ENCODE peak calls at places on chromosomes 16 and 17, in six cellular contexts. X is suprapubic skin, H is heart right ventricle, T is HFF-Myc, M is endodermal cell, U is thoracic aorta. N is an unnamed sample.
A peak's percentile ranks its signal among the peaks of the same experiment; 100 is the strongest.

GRCh38 chr17:15122857-15123256 is 142.3 kb downstream of the PMP22 start:
- DNase-seq in T (no peak), X (no peak), H (no peak), M (no peak), U (no peak), N (no peak)

GRCh38 chr16:73095885-73096341 is 48.0 kb upstream of the ZFHX3 start:
- DNase-seq in M (no peak), U (no peak), X (no peak), H (no peak), T (no peak), N (no peak)

GRCh38 chr16:1884155-1884760 is 12.3 kb upstream of the MEIOB start:
- DNase-seq in H (no peak), T (no peak), U (no peak), X (no peak), M (no peak), N (peak; percentile 64)

GRCh38 chr17:28346746-28347246 is 10.5 kb downstream of the POLDIP2 start:
- DNase-seq in T (no peak), M (peak; percentile 73), X (no peak), H (no peak), U (no peak), N (no peak)

GRCh38 chr16:16092925-16093624 is 130.2 kb downstream of the ABCC6 start:
- DNase-seq in X (no peak), M (no peak), T (no peak), U (no peak), H (no peak), N (no peak)

GRCh38 chr17:18356624-18357023 is 6.7 kb downstream of the SHMT1 start:
- DNase-seq in U (no peak), X (no peak), M (no peak), H (no peak), T (no peak), N (no peak)

GRCh38 chr16:80899804-80900592 is 95.6 kb upstream of the CDYL2 start:
- DNase-seq in X (peak; percentile 88), U (peak; percentile 82), M (peak; percentile 20), H (peak; percentile 87), T (peak; percentile 11), N (peak; percentile 7)

GRCh38 chr16:7508656-7509055 is 176.0 kb downstream of the RBFOX1 start:
- DNase-seq in H (no peak), X (no peak), T (no peak), M (no peak), U (no peak), N (no peak)

GRCh38 chr17:19248923-19249574 is 11.9 kb downstream of the EPN2 start:
- DNase-seq in X (no peak), M (no peak), U (no peak), H (peak; percentile 40), T (peak; percentile 33), N (peak; percentile 64)

DNA sequence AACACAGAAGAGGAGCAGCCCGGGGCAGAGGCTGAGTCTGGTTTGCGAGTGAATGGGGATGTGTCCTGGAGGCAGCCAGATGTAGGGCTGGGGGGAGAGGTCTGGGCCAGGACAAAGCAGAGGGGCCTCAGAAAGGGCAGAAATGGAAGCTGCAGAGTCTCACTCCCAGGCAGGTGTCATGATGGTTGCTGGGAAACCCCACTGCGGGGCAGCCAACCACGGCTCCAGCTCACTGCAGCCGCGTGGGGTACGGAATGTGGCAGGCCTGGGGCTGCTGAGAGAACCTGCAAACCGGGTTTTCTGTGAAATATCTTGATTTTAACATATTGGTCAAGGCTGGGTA is 57.8 kb downstream of the PRMT7 start:
- DNase-seq in U (no peak), M (no peak), H (no peak), X (no peak), T (no peak), N (no peak)
- H3K4me3 ChIP-seq in U (no peak overlapping the region), M (no peak overlapping the region), H (no peak overlapping the region), X (no peak overlapping the region), T (no peak overlapping the region), N (no peak overlapping the region)

GRCh38 chr17:74757502-74757901 is 9.1 kb downstream of the NHERF1 start:
- DNase-seq in T (no peak), H (peak; percentile 63), M (no peak), X (no peak), U (no peak), N (peak; percentile 63)
- H3K4me3 ChIP-seq in T (no peak overlapping the region), H (no peak overlapping the region), M (no peak overlapping the region), X (peak overlapping the region; percentile 28), U (no peak overlapping the region), N (peak overlapping the region; percentile 30)

GRCh38 chr17:36807496-36808180 is 129.6 kb upstream of the LHX1 start:
- DNase-seq in T (no peak), X (no peak), U (no peak), H (no peak), M (peak; percentile 80), N (no peak)
- H3K4me3 ChIP-seq in T (no peak overlapping the region), X (no peak overlapping the region), U (no peak overlapping the region), H (no peak overlapping the region), M (peak overlapping the region; percentile 69), N (no peak overlapping the region)

DNA sequence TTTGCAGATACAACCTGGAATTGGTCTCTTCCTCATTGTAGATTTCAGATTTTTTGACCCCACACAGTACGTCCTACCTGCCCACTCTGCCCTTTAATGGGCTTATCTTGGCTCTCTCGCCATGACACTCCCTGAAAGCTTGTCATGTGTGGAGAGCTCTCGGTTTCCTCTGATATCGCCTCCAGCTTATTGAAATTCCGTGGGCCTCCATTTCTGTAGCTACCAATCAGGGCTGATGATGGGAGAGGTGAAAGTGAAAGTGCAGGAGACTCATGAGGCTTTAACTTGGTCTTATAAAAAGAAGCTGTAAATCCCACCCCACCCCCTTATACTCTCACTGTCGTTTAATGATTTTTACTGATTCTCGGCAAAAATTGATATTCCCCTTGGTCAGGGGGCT is 17.7 kb downstream of the HOXB1 start:
- DNase-seq in H (no peak), U (no peak), M (peak; percentile 51), X (no peak), T (no peak), N (no peak)
- H3K4me3 ChIP-seq in H (no peak overlapping the region), U (no peak overlapping the region), M (no peak overlapping the region), X (no peak overlapping the region), T (no peak overlapping the region), N (no peak overlapping the region)

DNA sequence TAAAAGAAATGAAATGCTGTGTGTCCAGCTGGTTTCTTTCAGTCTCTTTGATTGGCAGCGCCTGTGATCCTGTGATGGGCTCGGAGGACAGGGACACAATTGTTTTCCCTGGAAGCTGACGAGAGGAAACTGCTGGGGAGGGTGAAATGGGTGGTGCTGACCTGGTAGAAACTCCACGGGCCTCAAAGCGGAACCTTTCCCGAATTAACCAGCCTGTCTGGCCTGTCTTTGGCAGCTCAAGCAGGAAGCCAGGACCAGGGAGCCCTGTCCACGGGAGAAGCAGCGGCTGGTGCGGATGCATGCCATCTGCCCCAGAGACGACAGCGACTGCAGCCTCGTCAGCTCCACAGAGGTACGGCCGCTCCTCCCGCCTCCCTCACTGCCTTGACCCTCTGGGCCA is 22.4 kb downstream of the CARD14 start:
- DNase-seq in T (no peak), H (no peak), X (no peak), M (no peak), U (no peak), N (peak; percentile 57)
- H3K4me3 ChIP-seq in T (no peak overlapping the region), H (peak overlapping the region; percentile 8), X (peak overlapping the region; percentile 30), M (no peak overlapping the region), U (peak overlapping the region; percentile 3), N (peak overlapping the region; percentile 7)

GRCh38 chr17:4204676-4205075 is 59.1 kb downstream of the ANKFY1 start:
- DNase-seq in T (peak; percentile 22), H (no peak), X (no peak), U (no peak), M (no peak), N (no peak)
- H3K4me3 ChIP-seq in T (no peak overlapping the region), H (no peak overlapping the region), X (no peak overlapping the region), U (peak overlapping the region; percentile 47), M (no peak overlapping the region), N (no peak overlapping the region)

GRCh38 chr16:53435066-53435688 is 906 bp downstream of the RBL2 start:
- DNase-seq in T (peak; percentile 57), U (peak; percentile 59), M (peak; percentile 83), H (peak; percentile 45), X (peak; percentile 86), N (peak; percentile 87)
- H3K4me3 ChIP-seq in T (peak overlapping the region; percentile 93), U (peak overlapping the region; percentile 99), M (peak overlapping the region; percentile 83), H (peak overlapping the region; percentile 100), X (peak overlapping the region; percentile 97), N (peak overlapping the region; percentile 86)

GRCh38 chr16:58235663-58236062 is 37.8 kb upstream of the CSNK2A2 start:
- DNase-seq in T (no peak), H (no peak), M (no peak), U (no peak), X (no peak), N (no peak)
- H3K4me3 ChIP-seq in T (no peak overlapping the region), H (peak overlapping the region; percentile 49), M (peak overlapping the region; percentile 74), U (no peak overlapping the region), X (no peak overlapping the region), N (no peak overlapping the region)

DNA sequence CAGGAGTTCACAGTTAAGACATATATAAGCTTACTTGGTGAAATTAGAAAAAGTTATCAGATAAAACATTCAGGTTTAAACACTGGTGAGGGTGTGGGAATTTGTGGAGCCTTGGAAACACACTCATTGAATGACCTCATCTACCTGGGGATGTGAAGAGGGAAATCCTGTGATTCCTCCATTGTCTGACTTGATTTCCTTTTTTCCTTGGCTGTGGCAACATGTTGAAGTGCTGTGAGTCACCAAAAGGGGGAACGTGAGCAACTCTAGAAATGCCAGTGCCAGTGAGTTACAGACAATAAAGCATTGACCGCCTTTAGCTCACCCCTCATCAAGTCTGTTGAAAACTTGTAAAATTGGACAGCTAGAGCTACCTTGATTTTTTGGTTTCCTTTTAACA is 1.8 kb downstream of the HMOX2 start:
- DNase-seq in U (no peak), X (no peak), T (no peak), M (peak; percentile 66), H (no peak), N (peak; percentile 97)
- H3K4me3 ChIP-seq in U (no peak overlapping the region), X (no peak overlapping the region), T (peak overlapping the region; percentile 85), M (no peak overlapping the region), H (no peak overlapping the region), N (no peak overlapping the region)

GRCh38 chr17:76539631-76540271 is at the start of gene PRCD:
- DNase-seq in M (peak; percentile 75), T (no peak), X (no peak), H (no peak), U (no peak), N (no peak)

GRCh38 chr17:76538281-76538931 is 897 bp upstream of the CYGB start:
- DNase-seq in H (no peak), X (no peak), M (peak; percentile 85), U (no peak), T (no peak), N (no peak)

GRCh38 chr17:76537578-76538280 is at the start of gene CYGB:
- DNase-seq in T (no peak), U (no peak), H (peak; percentile 78), M (peak; percentile 89), X (no peak), N (no peak)

GRCh38 chr17:76540381-76541300 is 797 bp downstream of the PRCD start:
- DNase-seq in X (peak; percentile 96), U (peak; percentile 73), H (peak; percentile 90), M (peak; percentile 100), T (peak; percentile 95), N (peak; percentile 96)

GRCh38 chr17:76538941-76539340 is 903 bp upstream of the PRCD start:
- DNase-seq in M (no peak), U (no peak), X (no peak), T (no peak), H (no peak), N (no peak)
- H3K4me3 ChIP-seq in M (no peak overlapping the region), U (no peak overlapping the region), X (peak overlapping the region; percentile 56), T (no peak overlapping the region), H (peak overlapping the region; percentile 64), N (no peak overlapping the region)